ENCODE peak calls at places on chromosome 9, in seven cellular contexts. P is SK-N-MC, T is HCT116, X is endothelial cell of umbilical vein, W is neuronal stem cell, F is kidney, O is IMR-90. V is an unnamed sample.
A peak's percentile ranks its signal among the peaks of the same experiment; 100 is the strongest.

GRCh38 chr9:131146186-131146585 is 20.8 kb downstream of the NUP214 start:
- DNase-seq in P (no peak), T (no peak), X (no peak), W (no peak), F (no peak), O (no peak), V (no peak)

GRCh38 chr9:72602629-72603028 is 81.2 kb downstream of the TMC1 start:
- DNase-seq in P (no peak), T (no peak), X (no peak), W (no peak), F (no peak), O (peak; percentile 45), V (peak; percentile 69)

GRCh38 chr9:89422151-89422918 is 75.6 kb downstream of the SEMA4D start:
- DNase-seq in P (no peak), T (no peak), X (no peak), W (no peak), F (no peak), O (peak; percentile 88), V (peak; percentile 29)

GRCh38 chr9:91857831-91858669 is 92.0 kb downstream of the ROR2 start:
- DNase-seq in P (no peak), T (no peak), X (no peak), W (peak; percentile 37), F (no peak), O (no peak), V (no peak)

GRCh38 chr9:136398286-136398685 is 1.7 kb downstream of the SNAPC4 start:
- DNase-seq in P (no peak), T (no peak), X (no peak), W (no peak), F (no peak), O (no peak), V (no peak)

GRCh38 chr9:89474939-89475338 is 23.0 kb downstream of the SEMA4D start:
- DNase-seq in P (no peak), T (no peak), X (no peak), W (no peak), F (no peak), O (no peak), V (no peak)

GRCh38 chr9:70519912-70520724 is 105.7 kb upstream of the KLF9 start:
- DNase-seq in P (no peak), T (no peak), X (no peak), W (no peak), F (no peak), O (no peak), V (no peak)

GRCh38 chr9:74742792-74743389 is 144.8 kb downstream of the TRPM6 start:
- DNase-seq in P (no peak), T (peak; percentile 19), X (peak; percentile 44), W (peak; percentile 38), F (no peak), O (peak; percentile 24), V (peak; percentile 81)

GRCh38 chr9:137415451-137415850 is 7.5 kb downstream of the EXD3 start:
- DNase-seq in P (no peak), T (no peak), X (no peak), W (no peak), F (peak; percentile 50), O (no peak), V (no peak)

DNA sequence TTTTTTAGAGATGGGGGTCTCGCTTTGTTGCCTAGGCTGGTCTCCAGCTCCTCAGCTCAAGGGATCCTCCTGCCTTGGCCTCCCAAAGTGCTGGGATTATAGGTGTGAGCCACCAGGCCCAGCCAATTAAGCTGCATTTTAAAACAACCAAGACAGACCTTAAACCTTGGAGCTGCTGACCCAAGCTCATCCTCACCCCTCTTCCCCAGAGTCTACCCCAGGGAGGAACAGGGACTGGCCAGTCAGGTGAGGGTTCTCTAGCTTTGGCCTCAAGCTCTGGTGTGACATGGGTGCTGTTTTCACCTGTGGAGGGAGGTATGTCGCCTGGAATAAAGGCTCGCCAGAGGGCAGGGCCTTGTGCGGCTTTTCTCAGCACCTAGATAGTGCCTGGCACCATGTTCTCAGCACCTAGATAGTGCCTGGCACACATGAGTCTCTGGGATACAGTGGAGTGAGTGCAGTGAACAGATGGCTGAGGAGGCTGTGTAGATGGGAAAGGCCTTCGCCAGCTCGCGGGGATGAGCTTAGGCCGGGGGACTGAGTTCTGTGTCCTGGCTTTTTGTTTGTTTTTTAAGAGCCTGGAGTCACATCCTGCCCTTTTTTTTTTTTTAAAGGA is 7.4 kb downstream of the CDK9 start:
- DNase-seq in P (no peak), T (no peak), X (peak; percentile 45), W (no peak), F (no peak), O (peak; percentile 62), V (no peak)
- H3K36me3 ChIP-seq in P (peaks cover 41% of the 10 kb centered on the region), T (peaks cover 42% of the 10 kb centered on the region), X (peaks cover 28% of the 10 kb centered on the region), W (peaks cover 55% of the 10 kb centered on the region), F (peaks cover 24% of the 10 kb centered on the region), O (peaks cover 41% of the 10 kb centered on the region), V (peaks cover 52% of the 10 kb centered on the region)

DNA sequence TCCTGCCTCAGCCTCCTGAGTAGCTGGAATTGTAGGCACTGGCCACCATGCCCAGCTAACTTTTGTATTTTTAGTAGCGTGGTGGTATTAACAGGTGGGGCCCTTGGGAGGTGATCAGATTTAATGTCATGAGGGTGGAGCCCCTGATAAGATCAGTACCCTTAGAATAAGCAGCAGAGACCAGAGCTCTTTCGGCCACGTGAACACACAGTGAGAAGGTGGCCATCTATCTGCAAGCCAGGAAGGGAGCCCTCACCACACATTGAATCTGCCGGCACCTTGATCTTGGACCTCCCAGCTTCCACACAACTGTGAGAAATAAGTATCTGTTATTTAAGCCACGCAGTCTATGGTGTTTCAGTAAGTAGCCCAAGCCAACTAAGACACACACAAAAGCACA is 22.5 kb downstream of the TBC1D2 start:
- DNase-seq in P (no peak), T (no peak), X (no peak), W (no peak), F (no peak), O (no peak), V (no peak)
- H3K9ac ChIP-seq in P (no peak overlapping the region), T (no peak overlapping the region), X (no peak overlapping the region), W (no peak overlapping the region), F (no peak overlapping the region), O (no peak overlapping the region), V (no peak overlapping the region)

GRCh38 chr9:128615571-128615970 is 41.1 kb downstream of the DYNC2I2 start:
- DNase-seq in P (no peak), T (no peak), X (no peak), W (no peak), F (no peak), O (no peak), V (no peak)
- H3K36me3 ChIP-seq in P (peaks cover 87% of the 10 kb centered on the region), T (peaks cover 59% of the 10 kb centered on the region), X (peaks cover 53% of the 10 kb centered on the region), W (peaks cover 98% of the 10 kb centered on the region), F (peaks cover 68% of the 10 kb centered on the region), O (peaks cover 79% of the 10 kb centered on the region), V (peaks cover 100% of the 10 kb centered on the region)

DNA sequence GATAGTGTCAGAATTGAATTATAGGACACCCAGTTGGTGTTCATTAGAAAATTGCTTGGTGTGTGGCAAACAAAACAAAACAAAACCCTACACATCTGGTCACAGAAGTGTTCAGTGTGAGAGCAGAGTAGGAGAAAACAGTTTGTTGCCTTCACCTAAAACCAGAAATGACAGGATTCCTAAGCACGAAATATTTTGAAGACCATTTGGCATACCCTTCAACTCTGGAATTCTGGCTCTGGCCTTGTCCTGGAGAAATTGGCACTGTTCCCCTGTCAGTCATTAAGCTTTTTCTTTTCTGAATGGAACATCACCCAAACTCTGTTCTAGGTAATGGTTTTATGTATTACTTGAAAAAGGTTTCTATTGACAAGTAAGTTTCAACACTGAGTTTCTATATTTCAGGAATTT is 110.2 kb upstream of the PCA3 start:
- DNase-seq in P (no peak), T (no peak), X (peak; percentile 30), W (no peak), F (no peak), O (no peak), V (peak; percentile 74)
- H3K9ac ChIP-seq in P (no peak overlapping the region), T (no peak overlapping the region), X (peak overlapping the region; percentile 51), W (no peak overlapping the region), F (no peak overlapping the region), O (no peak overlapping the region), V (peak overlapping the region; percentile 89)

DNA sequence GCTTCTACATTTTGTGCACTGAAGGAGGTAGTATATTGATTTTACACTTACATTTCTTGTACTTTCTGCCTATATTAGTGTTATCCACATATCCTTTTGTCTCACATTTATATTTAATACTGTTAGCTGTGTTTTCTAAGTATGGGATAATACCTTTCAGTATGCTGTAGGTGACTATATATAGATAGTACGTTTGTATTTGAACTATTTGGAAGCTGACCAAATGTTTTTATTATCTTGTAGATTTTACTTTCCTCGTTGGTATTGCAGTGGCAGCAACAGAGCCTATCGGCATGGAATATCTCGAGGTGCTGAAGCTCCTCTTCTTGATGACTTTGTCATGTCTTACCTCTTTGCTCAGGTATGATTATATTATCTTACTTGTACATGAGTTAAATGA is 59.1 kb downstream of the JAK2 start:
- DNase-seq in P (no peak), T (no peak), X (no peak), W (no peak), F (no peak), O (no peak), V (no peak)
- H3K36me3 ChIP-seq in P (peaks cover 30% of the 10 kb centered on the region), T (no peaks in the 10 kb centered on the region), X (no peaks in the 10 kb centered on the region), W (peaks cover 6% of the 10 kb centered on the region), F (peaks cover 2% of the 10 kb centered on the region), O (peaks cover 11% of the 10 kb centered on the region), V (peaks cover 49% of the 10 kb centered on the region)

DNA sequence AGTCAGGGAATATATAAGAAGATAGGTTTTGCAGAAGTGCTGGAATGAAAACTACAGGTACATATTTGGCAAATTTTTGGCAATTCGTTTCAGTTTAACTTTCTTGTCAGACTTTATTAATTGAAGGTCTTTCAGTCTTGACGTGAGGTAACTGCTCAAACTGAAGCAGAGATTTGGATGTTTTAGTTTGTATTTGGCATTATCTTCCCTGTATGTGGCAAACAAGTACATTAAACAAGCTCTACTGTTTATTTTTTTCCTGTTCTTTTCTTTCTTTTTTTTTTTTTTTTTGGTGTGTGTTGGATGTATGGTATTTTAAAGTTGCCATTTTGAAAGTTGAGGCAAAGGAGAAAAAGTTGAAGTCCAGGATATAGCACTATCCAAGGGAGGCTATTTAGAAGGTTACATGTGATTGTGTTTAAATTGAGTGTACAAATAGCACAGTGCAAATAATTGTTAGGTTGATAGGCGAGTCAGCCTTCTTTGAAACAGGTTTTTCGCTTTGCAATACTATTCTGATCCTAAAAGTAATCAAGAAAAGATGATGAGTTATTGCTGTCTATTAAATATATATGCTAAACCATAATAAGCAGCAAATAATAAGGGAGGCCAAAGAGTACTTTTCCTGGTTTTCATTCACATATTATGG is 2.2 kb downstream of the PBX3 start:
- DNase-seq in P (no peak), T (no peak), X (peak; percentile 20), W (no peak), F (no peak), O (no peak), V (peak; percentile 15)
- H3K9ac ChIP-seq in P (no peak overlapping the region), T (no peak overlapping the region), X (peak overlapping the region; percentile 57), W (no peak overlapping the region), F (no peak overlapping the region), O (no peak overlapping the region), V (peak overlapping the region; percentile 91)

GRCh38 chr9:120820095-120820494 is 22.6 kb downstream of the PSMD5 start:
- DNase-seq in P (no peak), T (no peak), X (no peak), W (no peak), F (no peak), O (no peak), V (no peak)

DNA sequence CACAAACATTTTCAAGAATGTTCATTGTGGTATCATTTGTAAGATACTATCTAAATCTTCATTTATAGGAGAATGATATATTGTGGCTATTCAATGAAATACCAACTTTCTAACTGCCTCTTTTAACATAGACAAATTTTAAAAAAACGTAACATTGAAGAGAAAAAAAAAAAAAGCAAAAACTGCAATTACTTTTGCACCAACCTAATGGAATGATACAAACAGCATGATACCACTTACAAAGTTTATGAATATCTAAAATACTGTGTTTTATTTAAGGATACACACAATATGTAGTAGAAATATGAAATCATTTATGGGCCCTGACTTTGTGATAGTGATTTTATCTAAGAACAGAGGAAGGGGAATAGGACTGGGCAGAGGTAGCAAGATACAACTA is 24.1 kb downstream of the PSMD5 start:
- DNase-seq in P (no peak), T (no peak), X (no peak), W (no peak), F (no peak), O (no peak), V (no peak)
- H3K36me3 ChIP-seq in P (peaks cover 4% of the 10 kb centered on the region), T (peaks cover 35% of the 10 kb centered on the region), X (peaks cover 19% of the 10 kb centered on the region), W (no peaks in the 10 kb centered on the region), F (peaks cover 14% of the 10 kb centered on the region), O (peaks cover 24% of the 10 kb centered on the region), V (peaks cover 85% of the 10 kb centered on the region)